ENCODE peak calls at places on chromosomes 11 and 22, in eight cellular contexts. A is stomach, W is upper lobe of left lung, D is H9, F is PC-3, Y is left lung, Z is MM.1S, H is heart left ventricle. U is an unnamed sample. For H3K9me3, the result is how much of the 10 kb centered on the place peaks cover.

GRCh38 chr22:19687561-19688300 is 26.6 kb upstream of the SEPTIN5 start:
- DNase-seq in A (no peak), W (peak), D (no peak), F (no peak), Y (no peak), Z (no peak), H (no peak), U (no peak)

GRCh38 chr11:57290288-57290687 is 34.5 kb downstream of the TNKS1BP1 start:
- DNase-seq in A (no peak), W (no peak), D (no peak), F (peak), Y (no peak), Z (no peak), H (no peak), U (no peak)

GRCh38 chr22:25054943-25055511 is 102.5 kb downstream of the KIAA1671 start:
- DNase-seq in A (no peak), W (no peak), D (no peak), F (no peak), Y (no peak), Z (no peak), H (no peak), U (no peak)

GRCh38 chr11:8040261-8040920 is 40.6 kb upstream of the TUB start:
- DNase-seq in A (no peak), W (no peak), D (peak), F (no peak), Y (no peak), Z (no peak), H (no peak), U (no peak)

GRCh38 chr11:10654211-10655150 is 39.1 kb downstream of the IRAG1 start:
- DNase-seq in A (no peak), W (no peak), D (no peak), F (peak), Y (no peak), Z (peak), H (no peak), U (peak)

GRCh38 chr22:46934746-46935491 is 172.5 kb downstream of the TBC1D22A start:
- DNase-seq in A (no peak), W (peak), D (no peak), F (peak), Y (no peak), Z (no peak), H (no peak), U (no peak)

GRCh38 chr11:68369161-68369560 is 56.8 kb downstream of the LRP5 start:
- DNase-seq in A (no peak), W (no peak), D (no peak), F (no peak), Y (no peak), Z (no peak), H (no peak), U (no peak)

GRCh38 chr22:46280999-46281623 is 13.3 kb downstream of the TTC38 start:
- DNase-seq in A (no peak), W (no peak), D (peak), F (no peak), Y (no peak), Z (no peak), H (peak), U (no peak)

GRCh38 chr11:91978747-91979146 is 245.9 kb upstream of the FAT3 start:
- DNase-seq in A (no peak), W (no peak), D (no peak), F (peak), Y (no peak), Z (no peak), H (no peak), U (no peak)

GRCh38 chr11:34560511-34560910 is 46.9 kb upstream of the ELF5 start:
- DNase-seq in A (no peak), W (no peak), D (no peak), F (no peak), Y (no peak), Z (no peak), H (no peak), U (no peak)

GRCh38 chr11:86097965-86098364 is 29.1 kb upstream of the PICALM start:
- DNase-seq in A (no peak), W (no peak), D (no peak), F (no peak), Y (no peak), Z (no peak), H (no peak), U (no peak)

GRCh38 chr22:39690901-39691620 is 120.5 kb downstream of the CACNA1I start:
- DNase-seq in A (no peak), W (no peak), D (peak), F (no peak), Y (no peak), Z (no peak), H (no peak), U (no peak)

GRCh38 chr11:44381261-44381660 is 71.3 kb upstream of the ALX4 start:
- DNase-seq in A (no peak), W (no peak), D (no peak), F (no peak), Y (no peak), Z (no peak), H (no peak), U (no peak)

GRCh38 chr11:95322546-95322945 is 91.5 kb upstream of the SESN3 start:
- DNase-seq in A (no peak), W (no peak), D (no peak), F (no peak), Y (no peak), Z (no peak), H (no peak), U (no peak)

GRCh38 chr22:27534720-27535125 is 266.8 kb downstream of the MN1 start:
- DNase-seq in A (no peak), W (no peak), D (no peak), F (no peak), Y (no peak), Z (no peak), H (no peak), U (no peak)

GRCh38 chr11:92627615-92628201 is 341.7 kb upstream of the MTNR1B start:
- DNase-seq in A (no peak), W (no peak), D (no peak), F (peak), Y (no peak), Z (no peak), H (no peak), U (no peak)

DNA sequence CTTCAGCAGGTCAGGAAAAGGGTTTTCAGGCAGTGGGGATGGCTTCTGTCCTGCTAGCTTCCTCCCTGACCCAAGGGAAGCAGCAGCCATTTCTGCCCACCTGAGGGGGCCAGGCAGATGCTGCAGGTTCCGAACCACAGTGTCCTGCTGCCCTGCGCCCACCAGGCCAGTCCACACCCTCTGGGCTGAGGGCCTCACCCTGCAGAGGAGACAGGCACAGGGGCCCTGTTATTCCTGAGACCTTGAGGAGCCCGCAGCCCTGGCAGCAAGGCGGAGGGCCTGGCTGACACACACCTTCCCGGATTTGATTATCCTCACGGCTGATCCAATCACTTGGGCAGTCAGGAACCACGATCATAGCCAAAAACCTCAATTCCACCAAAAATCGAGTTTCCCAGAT is 725.8 kb downstream of the BRD1 start:
- DNase-seq in A (no peak), W (no peak), D (no peak), F (no peak), Y (no peak), Z (no peak), H (no peak), U (no peak)
- H3K9me3 ChIP-seq in A (under half), W (under half), D (under half), F (under half), Y (under half), Z (under half), H (under half), U (under half)

DNA sequence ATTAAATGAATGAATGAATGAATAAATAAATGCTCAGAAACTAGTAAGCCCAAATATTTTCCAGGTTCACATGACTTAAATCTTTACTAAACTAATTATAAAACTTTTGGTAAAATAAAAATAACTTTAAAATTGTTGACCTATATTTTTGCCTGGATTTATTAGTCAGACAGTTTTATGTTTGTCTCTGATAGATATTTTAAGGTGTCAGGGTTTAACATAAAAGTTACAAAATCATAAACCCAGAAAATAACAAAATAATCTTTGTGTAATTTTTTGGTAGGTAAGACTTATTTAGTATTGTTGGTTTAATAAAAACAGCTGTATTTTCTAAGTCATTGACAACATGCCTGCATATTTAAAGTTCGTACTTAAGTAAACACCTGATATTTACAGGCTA is 27.4 kb upstream of the HEPHL1 start:
- DNase-seq in A (no peak), W (no peak), D (no peak), F (no peak), Y (no peak), Z (no peak), H (no peak), U (no peak)
- H3K9me3 ChIP-seq in A (under half), W (under half), D (under half), F (under half), Y (under half), Z (under half), H (under half), U (under half)

DNA sequence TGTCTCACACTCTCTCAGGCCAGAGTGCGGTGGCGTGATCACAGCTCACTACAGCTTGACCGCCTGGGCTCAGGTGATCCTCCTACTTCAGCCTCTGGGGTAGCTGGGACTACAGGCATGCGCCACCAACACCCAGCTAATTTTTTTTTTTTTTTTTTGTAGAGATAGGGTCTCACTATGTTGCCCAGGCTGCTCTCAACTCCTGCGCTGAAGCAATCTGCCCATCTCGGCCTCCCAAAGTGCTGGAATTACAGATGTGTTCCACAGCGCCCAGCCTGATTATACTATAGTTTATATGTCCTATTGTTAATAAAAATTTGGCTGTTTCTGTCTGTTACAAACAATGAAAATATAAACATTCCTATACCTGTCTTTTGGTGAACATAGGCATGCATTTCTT is 78.6 kb downstream of the TEAD1 start:
- DNase-seq in A (no peak), W (no peak), D (no peak), F (no peak), Y (no peak), Z (no peak), H (no peak), U (no peak)
- H3K9me3 ChIP-seq in A (under half), W (under half), D (under half), F (under half), Y (under half), Z (under half), H (under half), U (under half)

GRCh38 chr22:44304906-44305305 is 7.8 kb downstream of the SHISAL1 start:
- DNase-seq in A (no peak), W (no peak), D (no peak), F (no peak), Y (no peak), Z (no peak), H (no peak), U (no peak)
- H3K9me3 ChIP-seq in A (under half), W (under half), D (under half), F (under half), Y (under half), Z (under half), H (under half), U (under half)

GRCh38 chr11:134528453-134528852 is 116.4 kb upstream of the B3GAT1 start:
- DNase-seq in A (no peak), W (no peak), D (peak), F (no peak), Y (peak), Z (no peak), H (no peak), U (no peak)

GRCh38 chr11:134524876-134525845 is 113.1 kb upstream of the B3GAT1 start:
- DNase-seq in A (no peak), W (no peak), D (no peak), F (no peak), Y (peak), Z (no peak), H (no peak), U (no peak)

GRCh38 chr11:134529212-134530096 is 117.4 kb upstream of the B3GAT1 start:
- DNase-seq in A (no peak), W (no peak), D (peak), F (no peak), Y (peak), Z (no peak), H (no peak), U (no peak)

GRCh38 chr11:134530826-134531225 is 118.8 kb upstream of the B3GAT1 start:
- DNase-seq in A (no peak), W (no peak), D (peak), F (no peak), Y (peak), Z (no peak), H (no peak), U (no peak)

DNA sequence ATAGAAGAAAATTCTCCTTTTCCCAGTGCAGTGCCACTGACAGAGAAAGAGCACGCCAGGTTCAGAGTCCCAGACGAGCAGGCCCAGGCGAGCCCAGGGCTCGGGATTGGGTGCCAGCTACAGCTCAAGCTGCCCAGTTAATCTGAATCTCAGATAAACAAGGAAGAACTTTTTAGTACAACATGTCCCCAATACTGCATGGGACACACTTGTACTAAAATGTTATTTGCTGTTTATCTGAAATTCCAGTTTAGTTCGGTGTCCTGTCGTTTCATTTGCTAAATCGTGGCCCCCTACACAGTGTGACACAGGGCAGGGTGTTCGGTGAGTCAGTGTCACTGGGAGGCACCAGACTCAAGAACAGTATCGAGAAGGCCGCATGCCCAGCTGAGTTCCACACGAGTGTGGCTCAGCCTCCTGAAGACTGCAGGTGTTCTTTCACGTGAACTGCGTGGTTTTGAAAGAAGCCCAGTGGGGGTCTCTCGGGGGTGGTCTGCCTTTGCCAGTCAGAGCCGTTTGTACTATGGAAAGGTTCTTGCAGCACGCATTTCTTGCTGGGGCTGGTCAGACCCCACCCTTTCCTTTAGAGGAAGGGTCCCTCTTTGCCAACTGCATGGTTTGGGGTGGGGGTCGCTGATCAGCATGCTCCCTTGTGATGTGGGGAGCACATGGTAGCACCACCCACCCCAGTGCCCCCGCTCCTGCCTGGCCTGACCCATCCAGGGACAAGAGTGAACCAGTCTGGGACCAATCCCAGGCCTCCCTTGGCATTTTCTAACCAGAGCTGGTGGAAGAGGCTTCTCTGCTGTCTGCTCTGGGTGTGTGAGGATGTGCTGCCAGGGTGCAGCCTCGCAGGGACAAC is 115.6 kb upstream of the B3GAT1 start:
- DNase-seq in A (peak), W (no peak), D (peak), F (no peak), Y (peak), Z (no peak), H (no peak), U (peak)
- H3K9me3 ChIP-seq in A (under half), W (under half), D (under half), F (under half), Y (under half), Z (under half), H (under half), U (under half)

GRCh38 chr11:132499661-132500060 is 1032.6 kb downstream of the OPCML start:
- DNase-seq in A (no peak), W (no peak), D (no peak), F (no peak), Y (no peak), Z (no peak), H (no peak), U (no peak)
- H3K9me3 ChIP-seq in A (under half), W (under half), D (under half), F (under half), Y (under half), Z (under half), H (under half), U (under half)